ENCODE peak calls at places on chromosome 10, in seven cellular contexts. L is IMR-90, T is mesenchymal stem cell, I is neuronal stem cell, H is H1, C is mesendoderm, Q is trophoblast cell. J is an unnamed sample.

GRCh38 chr10:62250594-62251198 is 17.9 kb downstream of the RTKN2 start:
- DNase-seq in L (peak), I (no peak), C (no peak), Q (peak), H (no peak), T (peak), J (no peak)

GRCh38 chr10:49768731-49769130 is 6.6 kb upstream of the OGDHL start:
- DNase-seq in C (no peak), H (no peak), I (no peak), T (no peak), Q (no peak), L (no peak), J (peak)

GRCh38 chr10:52742723-52743122 is 29.9 kb downstream of the MBL2 start:
- DNase-seq in T (no peak), C (no peak), H (no peak), I (no peak), L (no peak), Q (no peak), J (no peak)

GRCh38 chr10:51231754-51232153 is 157.5 kb downstream of the PRKG1 start:
- DNase-seq in H (no peak), I (no peak), C (no peak), L (no peak), Q (no peak), T (no peak), J (no peak)

GRCh38 chr10:71201921-71202713 is 10.3 kb upstream of the UNC5B start:
- DNase-seq in C (peak), I (no peak), H (no peak), T (no peak), L (no peak), Q (no peak), J (no peak)

GRCh38 chr10:109866995-109867635 is 56.2 kb downstream of the XPNPEP1 start:
- DNase-seq in Q (no peak), H (no peak), L (peak), I (no peak), T (peak), C (no peak), J (no peak)

GRCh38 chr10:101444499-101444898 is 90.5 kb downstream of the BTRC start:
- DNase-seq in C (no peak), H (no peak), L (no peak), T (no peak), I (no peak), Q (no peak), J (no peak)

GRCh38 chr10:61464461-61465215 is 11.5 kb upstream of the TMEM26 start:
- DNase-seq in Q (peak), I (no peak), L (peak), H (no peak), C (no peak), T (peak), J (no peak)

GRCh38 chr10:5512881-5513698 is 11.7 kb upstream of the CALML3 start:
- DNase-seq in H (no peak), T (no peak), Q (no peak), I (no peak), C (no peak), L (no peak), J (no peak)

GRCh38 chr10:90417056-90417455 is 440.8 kb downstream of the HTR7 start:
- DNase-seq in T (peak), L (peak), Q (peak), H (no peak), C (no peak), I (no peak), J (no peak)

GRCh38 chr10:69895759-69896158 is 94.1 kb downstream of the COL13A1 start:
- DNase-seq in C (no peak), L (peak), I (no peak), Q (no peak), T (peak), H (no peak), J (no peak)

GRCh38 chr10:64977912-64978311 is 1456.7 kb downstream of the REEP3 start:
- DNase-seq in H (no peak), T (no peak), C (no peak), Q (no peak), L (no peak), I (no peak), J (no peak)

GRCh38 chr10:47033081-47033480 is 121.9 kb downstream of the PTPN20 start:
- DNase-seq in T (no peak), I (no peak), C (no peak), H (no peak), Q (no peak), L (no peak), J (no peak)

GRCh38 chr10:79444243-79445119 is 943 bp downstream of the ZCCHC24 start:
- DNase-seq in T (peak), L (peak), I (peak), C (peak), H (no peak), Q (peak), J (peak)

GRCh38 chr10:70461397-70462348 is 16.9 kb upstream of the PALD1 start:
- DNase-seq in H (no peak), T (peak), L (peak), I (peak), C (peak), Q (peak), J (peak)

GRCh38 chr10:88156341-88156740 is 292.9 kb downstream of the PTEN start:
- DNase-seq in Q (peak), L (peak), T (peak), C (no peak), I (no peak), H (no peak), J (no peak)

GRCh38 chr10:116316533-116316932 is 7.7 kb upstream of the CCDC172 start:
- DNase-seq in C (no peak), T (peak), L (no peak), H (no peak), Q (no peak), I (no peak), J (no peak)

GRCh38 chr10:57692255-57692980 is 575.3 kb downstream of the IPMK start:
- DNase-seq in L (peak), Q (peak), T (peak), H (no peak), I (no peak), C (peak), J (no peak)

GRCh38 chr10:34690403-34691049 is 124.6 kb downstream of the PARD3 start:
- DNase-seq in Q (no peak), H (no peak), L (no peak), I (no peak), C (no peak), T (no peak), J (no peak)
- H3K18ac ChIP-seq in Q (no peak), H (no peak), L (no peak), I (peak), C (no peak), T (no peak), J (no peak)

DNA sequence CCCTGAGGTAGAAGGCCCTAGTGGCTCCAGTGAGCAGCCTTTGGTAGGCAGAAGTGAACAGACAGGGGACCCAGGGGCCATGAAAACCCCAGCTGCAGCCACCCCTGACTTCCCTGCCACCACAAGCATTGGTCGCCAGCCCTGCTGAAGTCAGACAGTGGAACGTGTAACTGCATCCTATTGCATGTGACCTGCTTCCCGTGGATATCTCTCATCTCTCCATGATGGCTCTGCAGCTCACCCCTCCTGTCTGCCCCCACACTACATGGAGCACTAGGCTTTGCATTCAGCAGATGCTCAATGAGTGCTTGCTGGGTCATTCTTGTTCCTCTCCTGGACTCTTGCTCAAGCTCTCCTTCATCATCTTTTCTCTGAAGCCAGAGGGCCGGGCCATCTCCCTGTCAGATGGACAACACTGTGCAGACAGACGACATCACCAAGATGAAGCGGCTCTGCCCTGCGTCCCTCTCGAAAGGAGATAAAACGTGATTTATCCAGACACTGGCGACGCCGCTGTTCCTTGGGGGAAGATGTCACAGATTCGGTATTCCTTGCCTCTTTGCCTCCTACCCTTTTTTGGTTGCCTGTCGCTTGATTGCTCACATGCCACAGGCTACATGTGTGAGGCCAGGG is 117.5 kb downstream of the SH3PXD2A start:
- DNase-seq in H (no peak), Q (no peak), I (no peak), C (no peak), L (no peak), T (peak), J (no peak)
- H3K18ac ChIP-seq in H (no peak), Q (peak), I (no peak), C (no peak), L (peak), T (peak), J (no peak)

GRCh38 chr10:131857156-131858117 is 43.4 kb upstream of the PPP2R2D start:
- DNase-seq in C (no peak), L (no peak), T (no peak), I (no peak), Q (no peak), H (no peak), J (peak)
- H3K18ac ChIP-seq in C (no peak), L (no peak), T (no peak), I (no peak), Q (no peak), H (no peak), J (no peak)

GRCh38 chr10:77687621-77688020 is 50.0 kb upstream of the KCNMA1 start:
- DNase-seq in C (peak), I (no peak), Q (no peak), H (no peak), T (no peak), L (no peak), J (no peak)

GRCh38 chr10:77689339-77689738 is 51.7 kb upstream of the KCNMA1 start:
- DNase-seq in H (no peak), T (no peak), C (no peak), I (no peak), L (no peak), Q (no peak), J (no peak)

GRCh38 chr10:77685494-77685893 is 47.9 kb upstream of the KCNMA1 start:
- DNase-seq in I (no peak), Q (no peak), C (no peak), T (no peak), H (no peak), L (no peak), J (no peak)

GRCh38 chr10:77687018-77687417 is 49.4 kb upstream of the KCNMA1 start:
- DNase-seq in I (no peak), T (no peak), Q (no peak), L (no peak), C (peak), H (no peak), J (no peak)

GRCh38 chr10:77686096-77686495 is 48.5 kb upstream of the KCNMA1 start:
- DNase-seq in L (no peak), H (no peak), T (no peak), C (peak), I (no peak), Q (no peak), J (no peak)
- H3K18ac ChIP-seq in L (no peak), H (no peak), T (no peak), C (no peak), I (no peak), Q (no peak), J (no peak)

DNA sequence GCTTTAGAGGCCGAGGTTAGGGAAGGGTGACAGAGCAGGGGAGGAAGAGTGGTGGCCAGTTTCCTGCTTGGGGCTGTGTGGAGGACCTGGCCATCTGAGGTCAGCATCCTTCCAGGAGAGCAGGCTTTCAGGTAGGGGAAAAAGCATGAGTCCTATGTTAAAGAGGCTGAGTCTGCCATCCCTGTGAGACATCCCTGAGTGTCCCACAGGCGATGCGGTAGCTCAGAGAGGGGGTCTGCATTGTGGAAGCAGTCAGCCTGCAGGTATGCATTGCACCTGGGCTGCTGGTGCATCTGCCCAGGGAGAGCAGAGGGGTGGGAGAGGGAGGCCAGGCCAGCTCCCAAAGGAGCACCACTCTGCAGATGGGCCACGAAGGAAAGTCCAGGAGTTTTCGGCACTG is 282.1 kb upstream of the ZNF32 start:
- DNase-seq in H (no peak), L (no peak), Q (no peak), T (no peak), C (no peak), I (no peak), J (peak)
- H3K18ac ChIP-seq in H (no peak), L (peak), Q (no peak), T (peak), C (no peak), I (peak), J (no peak)

DNA sequence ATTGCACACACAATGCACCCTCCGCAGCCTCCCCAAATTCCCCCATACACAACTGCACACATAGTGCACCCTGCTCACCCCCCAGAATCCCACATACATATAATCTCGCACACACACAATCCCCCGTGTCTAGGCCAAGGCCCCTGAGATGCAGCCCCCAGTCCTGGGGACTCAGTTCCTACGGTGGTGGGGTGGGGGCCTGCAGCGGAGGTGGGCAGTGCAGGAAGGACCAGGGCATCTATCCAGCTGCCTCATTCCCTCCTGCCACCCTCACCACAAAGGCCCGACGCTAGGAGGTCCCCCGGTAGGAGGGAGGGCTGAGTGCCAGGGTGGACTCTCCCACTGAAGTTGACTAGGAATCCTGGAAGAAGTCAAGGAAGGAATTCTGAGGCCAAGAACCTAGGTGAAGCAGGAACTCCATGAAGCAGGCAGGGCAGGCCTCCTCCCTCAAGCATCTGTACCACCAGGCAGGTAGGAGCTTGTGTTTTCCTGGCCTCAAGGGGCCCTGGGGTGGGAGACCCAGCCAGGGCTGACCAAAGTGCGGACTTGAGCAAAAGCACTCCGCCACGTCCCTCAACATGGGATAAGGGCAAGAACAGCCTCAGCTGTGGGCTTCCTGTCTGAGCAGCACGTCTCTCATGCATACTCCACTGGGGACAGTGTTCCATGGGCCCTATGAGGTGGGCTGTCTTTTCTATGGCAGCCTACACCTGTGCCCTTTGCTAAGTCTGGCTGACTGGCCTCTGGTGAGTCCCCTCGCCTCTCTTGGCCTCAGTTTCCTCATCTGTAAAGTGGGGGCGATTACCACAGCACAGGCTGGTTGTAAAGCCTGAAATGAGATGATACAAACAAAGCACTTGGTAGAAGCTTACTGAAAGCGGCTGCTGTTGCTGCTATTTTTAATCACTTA is 145.7 kb downstream of the MAPK8 start:
- DNase-seq in C (no peak), T (no peak), L (no peak), Q (no peak), I (no peak), H (no peak), J (no peak)
- H3K18ac ChIP-seq in C (no peak), T (no peak), L (no peak), Q (no peak), I (no peak), H (no peak), J (no peak)

DNA sequence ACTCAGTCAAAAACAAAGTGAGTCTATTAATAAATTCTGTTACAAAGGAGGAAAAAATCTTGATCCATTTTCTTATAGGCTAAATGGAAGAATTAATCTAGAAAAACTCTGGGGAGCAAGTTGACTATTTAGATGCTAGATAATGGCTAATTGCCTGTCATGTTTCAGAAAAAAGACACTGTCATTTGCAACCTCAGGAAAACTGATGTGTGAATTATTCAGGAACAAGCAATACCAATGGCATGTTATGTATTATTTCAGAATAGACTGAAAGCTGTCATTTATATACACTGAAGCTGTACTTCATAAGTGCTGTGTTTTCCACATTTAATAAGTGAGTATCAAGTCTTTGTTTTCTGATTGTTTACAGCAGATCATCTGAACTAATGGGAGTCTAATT is 629.2 kb upstream of the ADARB2 start:
- DNase-seq in I (no peak), H (no peak), C (no peak), Q (no peak), L (no peak), T (no peak), J (no peak)
- H3K18ac ChIP-seq in I (no peak), H (no peak), C (no peak), Q (no peak), L (no peak), T (no peak), J (no peak)

GRCh38 chr10:7343040-7343439 is 67.8 kb downstream of the SFMBT2 start:
- DNase-seq in Q (no peak), H (no peak), T (no peak), I (no peak), C (no peak), L (no peak), J (no peak)
- H3K18ac ChIP-seq in Q (no peak), H (no peak), T (no peak), I (no peak), C (no peak), L (no peak), J (no peak)

DNA sequence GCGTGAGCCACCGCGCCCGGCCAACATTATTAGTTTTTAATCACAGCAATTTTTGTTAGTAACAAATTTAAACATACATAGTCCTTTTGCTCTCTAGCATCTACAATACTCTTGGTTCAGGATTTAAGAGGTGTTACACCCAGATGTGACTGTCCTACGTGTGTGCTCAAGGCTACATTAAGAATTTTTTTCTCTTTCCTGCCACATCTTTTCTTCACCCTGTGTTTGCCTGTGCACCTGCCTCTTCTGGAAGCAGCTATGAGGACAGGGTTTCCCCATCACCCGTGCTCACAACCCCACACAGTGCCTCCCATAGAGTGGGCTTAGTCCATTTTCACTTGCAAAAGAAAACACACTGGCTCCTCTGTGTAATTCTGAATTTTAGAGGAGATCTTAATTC is 186.7 kb upstream of the KLF6 start:
- DNase-seq in H (no peak), C (no peak), I (no peak), Q (no peak), T (no peak), L (no peak), J (no peak)
- H3K18ac ChIP-seq in H (no peak), C (no peak), I (no peak), Q (peak), T (no peak), L (no peak), J (no peak)

GRCh38 chr10:23412223-23412622 is 26.7 kb upstream of the OTUD1 start:
- DNase-seq in L (peak), H (no peak), I (no peak), Q (peak), C (no peak), T (peak), J (no peak)
- H3K18ac ChIP-seq in L (no peak), H (no peak), I (no peak), Q (no peak), C (no peak), T (no peak), J (no peak)

J was measured in H9.